ENCODE peak calls at places on chromosome 20, in four cellular contexts. Y is K562, L is WTC11, K is HepG2. D is an unnamed sample.

GRCh38 chr20:7416382-7416781 is 523.9 kb downstream of the HAO1 start:
- DNase-seq in K (no peak), L (no peak), Y (no peak), D (no peak)

GRCh38 chr20:667351-668034 is 8.1 kb downstream of the SCRT2 start:
- DNase-seq in K (peak; percentile 48), L (peak; percentile 87), Y (peak; percentile 55), D (no peak)

GRCh38 chr20:19185083-19185482 is 27.4 kb upstream of the SLC24A3 start:
- DNase-seq in L (no peak), K (no peak), Y (no peak), D (no peak)

GRCh38 chr20:38889792-38890496 is 36.3 kb upstream of the FAM83D start:
- DNase-seq in Y (peak; percentile 26), L (no peak), K (no peak), D (no peak)

GRCh38 chr20:50919567-50919966 is 11.7 kb downstream of the ADNP start:
- DNase-seq in L (no peak), K (no peak), Y (no peak), D (no peak)

GRCh38 chr20:17202668-17203067 is 24.2 kb upstream of the PCSK2 start:
- DNase-seq in L (peak; percentile 17), Y (no peak), K (no peak), D (no peak)

GRCh38 chr20:16761305-16761829 is 13.2 kb downstream of the OTOR start:
- DNase-seq in K (peak; percentile 77), L (peak; percentile 43), Y (peak; percentile 51), D (peak; percentile 19)

GRCh38 chr20:56465997-56466396 is 2.4 kb upstream of the RTF2 start:
- DNase-seq in K (no peak), Y (no peak), L (no peak), D (no peak)

GRCh38 chr20:63025534-63026331 is 19.0 kb upstream of the BHLHE23 start:
- DNase-seq in L (peak; percentile 22), Y (no peak), K (no peak), D (no peak)

GRCh38 chr20:15012551-15012950 is 675.1 kb upstream of the FLRT3 start:
- DNase-seq in K (no peak), Y (no peak), L (no peak), D (no peak)

GRCh38 chr20:2713285-2713684 is 20.7 kb downstream of the EBF4 start:
- DNase-seq in L (no peak), K (peak; percentile 52), Y (peak; percentile 23), D (no peak)

GRCh38 chr20:5073154-5074049 is 46.4 kb downstream of the PCNA start:
- DNase-seq in K (peak; percentile 87), Y (no peak), L (peak; percentile 25), D (no peak)
- TF ChIP-seq CBFB in K (peak; percentile 57), Y (no peak), L (no peak), D (no peak)

GRCh38 chr20:25984933-25985332 is 288.3 kb upstream of the ZNF337 start:
- DNase-seq in L (no peak), K (no peak), Y (peak; percentile 10), D (no peak)

GRCh38 chr20:25987073-25987927 is 290.6 kb upstream of the ZNF337 start:
- DNase-seq in K (no peak), L (peak; percentile 68), Y (peak; percentile 14), D (no peak)

GRCh38 chr20:25989196-25989595 is 292.5 kb upstream of the ZNF337 start:
- DNase-seq in L (peak; percentile 36), Y (no peak), K (no peak), D (no peak)

GRCh38 chr20:25991051-25991755 is 294.6 kb upstream of the ZNF337 start:
- DNase-seq in L (no peak), Y (no peak), K (no peak), D (no peak)

DNA sequence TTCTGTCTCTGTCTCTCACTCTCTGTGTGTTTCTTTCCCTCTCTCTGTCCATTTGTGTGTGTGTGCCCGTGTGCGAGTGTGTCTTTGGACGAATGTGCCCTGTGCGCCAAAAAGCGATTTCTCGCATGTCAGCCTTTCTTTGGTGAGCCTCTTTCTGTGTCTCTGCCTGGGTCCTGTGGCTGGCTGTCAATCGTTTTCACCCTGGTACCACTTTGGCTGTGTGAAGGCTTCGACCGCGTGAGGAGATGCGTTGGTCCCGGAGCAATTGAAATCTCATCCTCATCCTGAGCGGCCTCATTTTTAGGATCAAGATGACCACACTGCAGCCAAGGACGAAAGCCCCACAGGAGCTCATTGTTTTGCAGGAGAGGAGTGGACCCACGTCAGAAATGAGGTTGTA is 288.9 kb upstream of the ZNF337 start:
- DNase-seq in L (no peak), K (no peak), Y (no peak), D (no peak)
- TF ChIP-seq CBFB in L (no peak), K (no peak), Y (no peak), D (no peak)

GRCh38 chr20:59735486-59735885 is 131.1 kb downstream of the PHACTR3 start:
- DNase-seq in K (no peak), Y (no peak), L (no peak), D (no peak)

GRCh38 chr20:59733326-59733725 is 129.0 kb downstream of the PHACTR3 start:
- DNase-seq in L (no peak), K (no peak), Y (no peak), D (no peak)

GRCh38 chr20:59729476-59729875 is 125.1 kb downstream of the PHACTR3 start:
- DNase-seq in L (no peak), K (no peak), Y (no peak), D (no peak)

GRCh38 chr20:59728722-59729430 is 124.5 kb downstream of the PHACTR3 start:
- DNase-seq in L (no peak), K (no peak), Y (no peak), D (no peak)

GRCh38 chr20:59731371-59731770 is 127.0 kb downstream of the PHACTR3 start:
- DNase-seq in Y (no peak), L (no peak), K (no peak), D (no peak)
- TF ChIP-seq CBFB in Y (no peak), L (no peak), K (no peak), D (no peak)

GRCh38 chr20:54469293-54469692 is 6.1 kb upstream of the DOK5 start:
- DNase-seq in Y (no peak), L (peak; percentile 26), K (no peak), D (no peak)

GRCh38 chr20:54467622-54468021 is 7.8 kb upstream of the DOK5 start:
- DNase-seq in L (no peak), Y (no peak), K (no peak), D (no peak)

GRCh38 chr20:54468082-54468481 is 7.3 kb upstream of the DOK5 start:
- DNase-seq in L (no peak), Y (no peak), K (no peak), D (no peak)

GRCh38 chr20:54470697-54471096 is 4.7 kb upstream of the DOK5 start:
- DNase-seq in K (no peak), L (no peak), Y (no peak), D (no peak)

DNA sequence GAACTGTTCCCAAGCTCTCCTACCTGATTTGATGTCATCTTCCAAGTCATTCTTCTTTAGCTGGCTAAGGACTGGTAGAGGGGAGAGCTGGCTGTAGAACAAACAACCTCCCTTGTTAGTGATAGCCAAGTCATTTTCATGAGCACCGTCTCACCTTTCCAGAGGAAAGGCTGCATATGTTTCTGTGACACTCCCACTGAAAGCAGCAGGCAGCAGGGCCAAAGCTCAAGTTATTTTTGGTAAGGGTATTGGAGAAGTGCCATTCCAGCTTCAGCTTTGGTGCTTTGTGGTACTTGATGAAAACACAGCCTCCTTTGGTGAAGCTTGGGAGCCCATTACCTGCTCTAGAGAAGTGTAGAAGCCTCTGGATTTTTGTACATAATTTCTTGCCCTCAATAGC is 5.4 kb upstream of the DOK5 start:
- DNase-seq in Y (no peak), K (no peak), L (no peak), D (no peak)
- TF ChIP-seq CBFB in Y (no peak), K (no peak), L (no peak), D (no peak)

GRCh38 chr20:22974354-22974753 is 60.8 kb upstream of the SSTR4 start:
- DNase-seq in L (peak; percentile 41), K (peak; percentile 24), Y (peak; percentile 35), D (no peak)
- TF ChIP-seq CBFB in L (no peak), K (no peak), Y (no peak), D (no peak)

D was measured in GM12878.